ENCODE peak calls at places on chromosomes 3 and 15, in five cellular contexts. X is A549, M is tibial nerve, Y is transverse colon, P is upper lobe of left lung. B is an unnamed sample. For H3K4me1, the result is how much of the 10 kb centered on the place peaks cover.

GRCh38 chr15:88830016-88830415 is 26.8 kb downstream of the ACAN start:
- DNase-seq in X (no peak), M (no peak), Y (no peak), P (no peak), B (no peak)

GRCh38 chr3:102447272-102447671 is 12.5 kb downstream of the ZPLD1 start:
- DNase-seq in X (no peak), Y (no peak), P (no peak), M (no peak), B (no peak)

GRCh38 chr3:64238971-64239667 is 13.9 kb upstream of the PRICKLE2 start:
- DNase-seq in P (peak), Y (peak), M (peak), X (peak), B (peak)

GRCh38 chr3:148307443-148307843 is 390.3 kb upstream of the AGTR1 start:
- DNase-seq in P (no peak), M (no peak), X (no peak), Y (no peak), B (no peak)

GRCh38 chr3:45832691-45833090 is 9.2 kb downstream of the LZTFL1 start:
- DNase-seq in P (no peak), X (no peak), Y (no peak), M (no peak), B (no peak)

GRCh38 chr15:29612701-29613100 is 209.6 kb downstream of the TJP1 start:
- DNase-seq in P (no peak), Y (no peak), M (no peak), X (no peak), B (no peak)

GRCh38 chr3:42904076-42904475 is 1.9 kb upstream of the ZNF662 start:
- DNase-seq in P (no peak), X (no peak), M (no peak), Y (no peak), B (no peak)

GRCh38 chr3:32493437-32494414 is 8.9 kb downstream of the CMTM6 start:
- DNase-seq in Y (no peak), M (no peak), P (no peak), X (no peak), B (no peak)

GRCh38 chr3:184820525-184820924 is 8.6 kb downstream of the VPS8 start:
- DNase-seq in X (no peak), Y (no peak), M (no peak), P (no peak), B (no peak)

GRCh38 chr15:81752149-81752942 is 293.5 kb downstream of the MEX3B start:
- DNase-seq in Y (peak), X (no peak), M (peak), P (no peak), B (peak)

GRCh38 chr15:66294157-66294931 is 976 bp downstream of the DIS3L start:
- DNase-seq in Y (peak), P (no peak), M (peak), X (peak), B (no peak)

GRCh38 chr3:104388624-104389023 is 978.1 kb upstream of the ALCAM start:
- DNase-seq in X (no peak), P (no peak), M (no peak), Y (no peak), B (no peak)

GRCh38 chr15:97521894-97522293 is 438.6 kb upstream of the ARRDC4 start:
- DNase-seq in P (peak), Y (no peak), M (no peak), X (no peak), B (no peak)

GRCh38 chr15:90151989-90152645 is 49.0 kb upstream of the SEMA4B start:
- DNase-seq in P (no peak), Y (no peak), M (no peak), X (no peak), B (peak)

GRCh38 chr3:138230525-138230924 is 43.4 kb downstream of the ARMC8 start:
- DNase-seq in X (no peak), P (no peak), Y (no peak), M (no peak), B (no peak)

GRCh38 chr15:70023769-70024491 is 73.8 kb downstream of the TLE3 start:
- DNase-seq in Y (peak), X (no peak), P (no peak), M (peak), B (no peak)

GRCh38 chr15:52111517-52112202 is 915 bp downstream of the BCL2L10 start:
- DNase-seq in M (no peak), Y (no peak), X (no peak), P (no peak), B (no peak)

GRCh38 chr15:48176957-48177356 is 1.1 kb downstream of the MYEF2 start:
- DNase-seq in Y (no peak), P (no peak), M (no peak), X (no peak), B (no peak)

GRCh38 chr15:70100495-70101331 is 3.0 kb upstream of the TLE3 start:
- DNase-seq in P (peak), Y (peak), X (peak), M (no peak), B (peak)

GRCh38 chr3:152258448-152259302 is 10.1 kb upstream of the MBNL1 start:
- DNase-seq in P (no peak), Y (peak), X (peak), M (no peak), B (peak)

GRCh38 chr3:194162070-194162678 is 26.2 kb downstream of the HES1 start:
- DNase-seq in M (no peak), X (no peak), P (no peak), Y (no peak), B (no peak)

GRCh38 chr3:23113455-23114171 is 89.5 kb upstream of the UBE2E2 start:
- DNase-seq in P (no peak), Y (no peak), X (no peak), M (peak), B (no peak)

GRCh38 chr3:12663311-12663935 is 494 bp downstream of the RAF1 start:
- DNase-seq in Y (peak), P (no peak), X (peak), M (peak), B (peak)

GRCh38 chr3:70803317-70803716 is 490.9 kb upstream of the MDFIC2 start:
- DNase-seq in X (no peak), Y (no peak), P (no peak), M (no peak), B (no peak)

GRCh38 chr3:160278210-160278609 is 53.0 kb downstream of the C3orf80 start:
- DNase-seq in Y (no peak), X (no peak), M (no peak), P (no peak), B (no peak)

GRCh38 chr15:58770519-58770856 is 614 bp upstream of the MINDY2 start:
- DNase-seq in X (peak), M (peak), P (no peak), Y (peak), B (no peak)

GRCh38 chr3:157099337-157100078 is 60.4 kb downstream of the CCNL1 start:
- DNase-seq in M (no peak), X (no peak), P (no peak), Y (no peak), B (no peak)

GRCh38 chr15:80199869-80200268 is 47.1 kb downstream of the FAH start:
- DNase-seq in P (no peak), M (no peak), X (no peak), Y (no peak), B (no peak)

GRCh38 chr15:61444585-61444984 is 215.5 kb upstream of the RORA start:
- DNase-seq in P (no peak), M (no peak), Y (no peak), X (no peak), B (no peak)

GRCh38 chr3:149970716-149971402 is at the start of gene PFN2:
- DNase-seq in X (peak), Y (peak), M (peak), P (peak), B (peak)

GRCh38 chr3:140453750-140454149 is 224.1 kb upstream of the TRIM42 start:
- DNase-seq in M (no peak), X (no peak), P (no peak), Y (no peak), B (no peak)

GRCh38 chr3:195524171-195524896 is 18.8 kb downstream of the PPP1R2 start:
- DNase-seq in Y (no peak), X (no peak), P (no peak), M (no peak), B (no peak)

GRCh38 chr3:21562225-21562624 is 188.8 kb downstream of the ZNF385D start:
- DNase-seq in M (no peak), X (no peak), Y (no peak), P (no peak), B (no peak)

GRCh38 chr3:114519415-114519814 is 225.6 kb downstream of the TIGIT start:
- DNase-seq in Y (no peak), M (no peak), P (no peak), X (peak), B (peak)
- TF ChIP-seq CTCF in Y (no peak), M (no peak), P (no peak), X (no peak), B (no peak)

GRCh38 chr3:55537563-55537962 is 50.5 kb upstream of the WNT5A start:
- DNase-seq in X (no peak), M (no peak), Y (no peak), P (no peak), B (no peak)
- TF ChIP-seq EP300 in X (no peak), M (no peak), Y (no peak), P (no peak), B (no peak)

GRCh38 chr15:35854398-35854797 is 308.4 kb upstream of the DPH6 start:
- DNase-seq in X (no peak), Y (no peak), P (no peak), M (no peak), B (no peak)

GRCh38 chr15:35850284-35850683 is 304.3 kb upstream of the DPH6 start:
- DNase-seq in P (no peak), M (no peak), X (no peak), Y (no peak), B (no peak)

GRCh38 chr15:35852818-35853624 is 307.1 kb upstream of the DPH6 start:
- DNase-seq in Y (no peak), X (no peak), P (no peak), M (no peak), B (no peak)

GRCh38 chr15:35851491-35851890 is 305.5 kb upstream of the DPH6 start:
- DNase-seq in Y (no peak), M (no peak), P (no peak), X (no peak), B (no peak)
- H3K4me1 ChIP-seq in Y (under half), M (under half), P (under half), X (under half), B (under half)

DNA sequence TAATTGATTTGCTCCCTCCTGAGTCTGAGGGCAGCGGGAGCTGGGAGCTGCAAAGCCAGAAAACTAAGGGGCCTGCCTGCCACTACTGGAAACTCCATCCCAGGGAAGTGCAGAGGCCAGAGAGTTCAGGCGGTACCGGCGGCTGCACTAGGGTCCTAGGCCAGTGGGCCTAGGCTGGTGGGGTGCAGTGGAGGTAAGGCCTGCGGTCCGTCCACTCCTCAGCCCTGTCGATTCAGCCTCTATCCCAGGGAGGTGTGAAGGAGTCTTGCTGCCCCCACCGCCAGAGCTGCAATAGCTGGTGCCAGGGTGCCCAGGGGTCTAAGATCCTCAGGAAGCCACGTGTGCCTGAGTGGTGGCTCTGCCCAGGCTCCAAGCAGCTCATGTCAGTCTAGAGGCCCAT is 45.6 kb downstream of the TMCO5A start:
- DNase-seq in X (no peak), Y (no peak), M (no peak), P (peak), B (no peak)
- TF ChIP-seq CTCF in X (no peak), Y (no peak), M (no peak), P (no peak), B (no peak)

GRCh38 chr15:64010719-64011118 is 35.6 kb downstream of the DAPK2 start:
- DNase-seq in P (no peak), M (peak), Y (peak), X (no peak), B (no peak)
- TF ChIP-seq EP300 in P (no peak), M (no peak), Y (no peak), X (no peak), B (no peak)

GRCh38 chr3:129565902-129566301 is 22.9 kb downstream of the H1-8 start:
- DNase-seq in P (no peak), M (no peak), Y (no peak), X (no peak), B (no peak)
- H3K4me1 ChIP-seq in P (under half), M (under half), Y (under half), X (under half), B (under half)

DNA sequence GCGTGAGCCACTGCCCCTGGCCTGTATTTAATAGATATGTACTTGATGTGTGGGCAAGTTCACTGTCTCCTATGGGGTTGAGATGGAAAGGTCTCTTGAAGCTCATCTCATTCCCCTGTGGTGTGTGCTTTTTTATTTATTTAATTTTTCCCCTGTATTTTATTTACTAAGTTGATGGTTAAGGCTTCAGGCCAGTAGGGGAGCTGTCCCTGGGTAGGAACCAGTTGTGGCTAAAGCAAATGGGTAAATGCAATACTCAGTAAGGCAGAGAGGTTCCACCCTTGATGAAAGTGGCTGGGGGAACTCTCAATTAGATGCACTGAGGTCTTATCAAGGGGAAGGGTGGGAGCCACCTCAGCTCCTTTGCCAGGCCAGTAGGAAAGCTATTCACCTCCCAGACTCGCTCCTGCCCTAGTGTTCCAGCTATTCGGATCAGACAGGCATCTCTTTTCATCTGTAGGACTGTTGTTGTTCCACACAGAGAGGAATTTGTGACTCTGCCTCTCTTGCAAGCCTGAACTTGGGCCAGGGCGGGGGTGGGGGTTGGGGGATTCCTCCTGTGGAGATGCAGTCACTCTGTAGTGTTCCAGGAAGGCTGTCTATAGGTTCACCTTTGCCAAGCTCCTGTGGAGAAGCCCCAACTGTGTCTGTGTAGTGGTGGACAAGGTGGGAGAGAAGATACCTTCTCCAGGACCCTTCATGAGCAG is 26.1 kb downstream of the PCCB start:
- DNase-seq in M (no peak), Y (no peak), X (no peak), P (no peak), B (no peak)
- TF ChIP-seq CTCF in M (no peak), Y (no peak), X (no peak), P (no peak), B (no peak)

GRCh38 chr3:27485853-27486252 is 1.7 kb upstream of the SLC4A7 start:
- DNase-seq in Y (no peak), P (no peak), M (no peak), X (no peak), B (no peak)
- TF ChIP-seq EP300 in Y (no peak), P (no peak), M (no peak), X (no peak), B (no peak)

B was measured in ovary.